ENCODE peak calls at places on chromosomes 7 and 10, in seven cellular contexts. U is HCT116, J is IMR-90, B is mammary epithelial cell, T is MM.1S, M is osteoblast, A is OCI-LY7. W is an unnamed sample. For H3K4me1, the result is how much of the 10 kb centered on the place peaks cover.

GRCh38 chr10:44033008-44033407 is 351.9 kb downstream of the CXCL12 start:
- DNase-seq in U (no peak), A (no peak), T (no peak), B (no peak), M (no peak), J (peak), W (peak)

GRCh38 chr7:14229047-14229446 is 239.6 kb upstream of the ETV1 start:
- DNase-seq in A (no peak), U (no peak), M (no peak), J (peak), B (no peak), T (no peak), W (peak)

GRCh38 chr10:90650858-90651257 is 207.0 kb downstream of the HTR7 start:
- DNase-seq in U (no peak), B (no peak), T (no peak), A (no peak), J (no peak), M (no peak), W (no peak)

GRCh38 chr7:133652547-133652946 is 399.7 kb downstream of the EXOC4 start:
- DNase-seq in J (no peak), U (no peak), M (no peak), B (no peak), T (no peak), A (no peak), W (no peak)

GRCh38 chr7:1041471-1042160 is 2.7 kb upstream of the GPR146 start:
- DNase-seq in A (no peak), U (no peak), T (no peak), M (no peak), B (no peak), J (peak), W (no peak)

GRCh38 chr7:143295870-143296269 is 7.7 kb downstream of the CASP2 start:
- DNase-seq in T (no peak), M (no peak), A (no peak), U (no peak), B (no peak), J (peak), W (peak)

GRCh38 chr7:125136341-125136740 is 206.7 kb upstream of the POT1 start:
- DNase-seq in A (no peak), J (no peak), U (peak), B (peak), M (peak), T (no peak), W (peak)

GRCh38 chr10:55163388-55163972 is 362.4 kb upstream of the PCDH15 start:
- DNase-seq in A (no peak), B (no peak), J (no peak), M (no peak), U (no peak), T (no peak), W (no peak)

GRCh38 chr10:17029581-17030271 is 99.9 kb downstream of the CUBN start:
- DNase-seq in A (no peak), J (peak), U (peak), M (peak), T (peak), B (peak), W (peak)

GRCh38 chr7:135355377-135356048 is 121.9 kb downstream of the STRA8 start:
- DNase-seq in U (no peak), B (peak), J (no peak), A (no peak), T (no peak), M (no peak), W (no peak)

GRCh38 chr10:110498982-110499795 is 1.5 kb downstream of the DUSP5 start:
- DNase-seq in B (peak), J (peak), T (peak), M (peak), U (no peak), A (peak), W (peak)

GRCh38 chr7:132519936-132520335 is 56.3 kb downstream of the PLXNA4 start:
- DNase-seq in T (no peak), A (no peak), U (no peak), B (no peak), M (peak), J (no peak), W (no peak)

GRCh38 chr7:130278892-130279690 is 12.4 kb downstream of the CPA2 start:
- DNase-seq in M (no peak), J (peak), A (no peak), B (peak), U (no peak), T (no peak), W (peak)

GRCh38 chr7:88106430-88106829 is 113.4 kb downstream of the SRI start:
- DNase-seq in M (no peak), B (no peak), T (no peak), A (no peak), U (no peak), J (no peak), W (no peak)

GRCh38 chr7:141071855-141072547 is 1.9 kb upstream of the TMEM178B start:
- DNase-seq in T (peak), J (no peak), U (no peak), A (no peak), B (no peak), M (peak), W (no peak)

GRCh38 chr10:72072639-72073038 is 15.7 kb downstream of the SPOCK2 start:
- DNase-seq in A (no peak), U (no peak), T (no peak), J (no peak), M (no peak), B (no peak), W (no peak)

GRCh38 chr7:155289107-155289506 is 8.6 kb upstream of the INSIG1 start:
- DNase-seq in J (no peak), M (peak), A (no peak), T (no peak), B (no peak), U (no peak), W (no peak)

GRCh38 chr10:70634011-70634410 is 31.5 kb upstream of the PRF1 start:
- DNase-seq in T (no peak), M (no peak), J (no peak), A (no peak), U (peak), B (peak), W (no peak)

GRCh38 chr7:10672186-10672585 is 301.5 kb upstream of the PHF14 start:
- DNase-seq in M (no peak), A (no peak), J (no peak), B (no peak), U (no peak), T (no peak), W (no peak)

GRCh38 chr7:113784317-113784716 is 134.5 kb downstream of the PPP1R3A start:
- DNase-seq in J (no peak), T (no peak), B (no peak), A (no peak), U (no peak), M (no peak), W (no peak)

GRCh38 chr10:119428789-119429188 is 113.7 kb downstream of the RGS10 start:
- DNase-seq in J (peak), M (peak), A (no peak), U (no peak), T (no peak), B (peak), W (no peak)

GRCh38 chr7:106187613-106188350 is 75.7 kb upstream of the SYPL1 start:
- DNase-seq in B (peak), J (peak), M (peak), A (no peak), T (peak), U (no peak), W (peak)
- H2AFZ ChIP-seq in B (no peak), J (no peak), M (no peak), A (no peak), T (peak), U (no peak), W (no peak)

GRCh38 chr10:570631-571565 is 118.6 kb downstream of the DIP2C start:
- DNase-seq in M (no peak), A (no peak), J (no peak), T (no peak), U (no peak), B (no peak), W (no peak)
- H3K4me1 ChIP-seq in M (under half), A (under half), J (under half), T (under half), U (under half), B (under half), W (under half)

DNA sequence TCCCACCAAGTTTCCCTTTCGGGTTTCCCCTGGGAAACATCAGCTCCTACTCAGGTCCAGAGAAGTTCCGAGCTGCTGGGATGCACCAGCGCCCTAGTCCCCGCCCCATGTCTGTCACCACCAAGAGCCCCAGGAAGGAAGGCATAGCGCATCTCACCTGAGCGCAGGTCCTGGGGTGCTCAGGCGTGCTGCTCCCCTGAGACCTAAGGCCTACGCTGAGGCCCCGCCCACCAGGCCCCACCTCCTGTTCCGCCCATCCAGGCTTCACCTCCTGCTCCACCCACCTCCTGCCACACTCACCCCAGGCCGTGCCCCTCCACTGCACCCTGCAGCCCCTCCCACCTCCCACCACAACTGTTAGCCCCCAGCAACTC is 1.2 kb upstream of the TFR2 start:
- DNase-seq in M (peak), T (peak), U (no peak), B (no peak), A (peak), J (no peak), W (no peak)
- H3K4me2 ChIP-seq in M (no peak), T (peak), U (peak), B (no peak), A (peak), J (no peak), W (no peak)

GRCh38 chr10:31272841-31273240 is 46.2 kb upstream of the ZEB1 start:
- DNase-seq in M (no peak), T (no peak), B (no peak), J (no peak), U (no peak), A (no peak), W (no peak)

GRCh38 chr10:31270954-31271353 is 48.1 kb upstream of the ZEB1 start:
- DNase-seq in M (no peak), U (no peak), T (no peak), J (no peak), B (no peak), A (no peak), W (no peak)

GRCh38 chr10:31273789-31274188 is 45.2 kb upstream of the ZEB1 start:
- DNase-seq in T (no peak), M (no peak), A (no peak), B (no peak), U (no peak), J (no peak), W (no peak)

GRCh38 chr10:31278279-31278941 is 40.6 kb upstream of the ZEB1 start:
- DNase-seq in T (no peak), M (no peak), J (peak), A (no peak), B (no peak), U (no peak), W (no peak)

DNA sequence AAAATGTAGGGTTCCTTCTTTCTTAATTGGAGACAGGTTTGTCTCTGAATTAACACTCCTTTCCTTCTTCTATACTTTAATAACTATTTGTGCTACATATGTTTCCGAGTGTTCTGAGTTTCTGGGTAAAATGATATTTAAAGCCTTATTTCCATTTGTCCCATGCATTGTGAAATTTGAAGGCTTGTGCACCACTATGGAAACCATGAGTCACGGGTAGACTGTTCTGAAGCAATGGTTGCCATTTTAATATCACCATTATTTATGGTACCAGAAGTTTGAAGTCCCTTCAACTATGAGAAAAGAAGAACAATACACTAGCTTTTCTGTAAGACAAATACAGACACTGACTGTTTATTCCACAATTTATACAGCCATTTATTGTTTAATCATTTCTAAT is 44.7 kb upstream of the ZEB1 start:
- DNase-seq in U (no peak), J (peak), T (no peak), M (no peak), A (no peak), B (no peak), W (no peak)
- H2AFZ ChIP-seq in U (no peak), J (no peak), T (no peak), M (no peak), A (no peak), B (no peak), W (no peak)

W was measured in PC-3.